ENCODE peak calls at places on chromosomes 12 and 14, in eight cellular contexts. J, O, X, F, L, E, G and N are unnamed samples. For H3K27me3 and H3K4me1, the result is how much of the 10 kb centered on the place peaks cover.

GRCh38 chr14:51369814-51370213 is 129.8 kb downstream of the TMX1 start:
- DNase-seq in J (no peak), O (no peak), X (no peak), F (no peak), L (no peak), E (no peak), G (no peak), N (no peak)

GRCh38 chr12:39780527-39781446 is 161.2 kb upstream of the ABCD2 start:
- DNase-seq in J (no peak), O (no peak), X (no peak), F (no peak), L (no peak), E (no peak), G (no peak), N (no peak)

GRCh38 chr14:64970041-64970440 is 2.1 kb downstream of the RAB15 start:
- DNase-seq in J (peak), O (no peak), X (no peak), F (no peak), L (no peak), E (peak), G (no peak), N (no peak)

GRCh38 chr12:109804820-109805761 is 28.1 kb downstream of the TRPV4 start:
- DNase-seq in J (peak), O (peak), X (peak), F (peak), L (no peak), E (peak), G (peak), N (peak)

GRCh38 chr14:50874842-50875241 is 3.0 kb downstream of the ABHD12B start:
- DNase-seq in J (no peak), O (no peak), X (no peak), F (no peak), L (no peak), E (no peak), G (no peak), N (no peak)

GRCh38 chr14:40122978-40123648 is 690.9 kb upstream of the FBXO33 start:
- DNase-seq in J (no peak), O (peak), X (no peak), F (no peak), L (no peak), E (no peak), G (no peak), N (no peak)

GRCh38 chr14:65290830-65291229 is 121.7 kb upstream of the FUT8 start:
- DNase-seq in J (no peak), O (peak), X (no peak), F (no peak), L (no peak), E (no peak), G (no peak), N (no peak)

GRCh38 chr12:54033106-54033979 is 493 bp downstream of the HOXC5 start:
- DNase-seq in J (no peak), O (no peak), X (no peak), F (no peak), L (no peak), E (peak), G (no peak), N (no peak)

GRCh38 chr14:74350211-74350943 is 2.1 kb downstream of the VRTN start:
- DNase-seq in J (no peak), O (no peak), X (no peak), F (no peak), L (no peak), E (no peak), G (no peak), N (no peak)

GRCh38 chr14:61475316-61475715 is 153.9 kb downstream of the PRKCH start:
- DNase-seq in J (no peak), O (peak), X (no peak), F (no peak), L (no peak), E (no peak), G (peak), N (peak)

GRCh38 chr14:66121859-66122258 is 364.3 kb upstream of the CCDC196 start:
- DNase-seq in J (no peak), O (no peak), X (no peak), F (no peak), L (no peak), E (no peak), G (no peak), N (no peak)

GRCh38 chr14:103019827-103020226 is 37.5 kb downstream of the CDC42BPB start:
- DNase-seq in J (no peak), O (no peak), X (no peak), F (no peak), L (no peak), E (peak), G (no peak), N (no peak)

GRCh38 chr12:8698132-8698829 is 490 bp downstream of the RIMKLB start:
- DNase-seq in J (peak), O (peak), X (peak), F (no peak), L (no peak), E (peak), G (peak), N (peak)

GRCh38 chr12:93521225-93521854 is 51.1 kb upstream of the SOCS2 start:
- DNase-seq in J (no peak), O (peak), X (peak), F (no peak), L (no peak), E (no peak), G (no peak), N (no peak)

GRCh38 chr14:63893701-63894458 is 41.1 kb downstream of the SYNE2 start:
- DNase-seq in J (peak), O (peak), X (no peak), F (peak), L (no peak), E (no peak), G (no peak), N (no peak)

GRCh38 chr14:29627141-29627540 is 300.5 kb downstream of the PRKD1 start:
- DNase-seq in J (no peak), O (peak), X (no peak), F (no peak), L (no peak), E (no peak), G (no peak), N (no peak)

GRCh38 chr12:26271889-26272492 is 76.6 kb downstream of the SSPN start:
- DNase-seq in J (peak), O (peak), X (peak), F (peak), L (peak), E (peak), G (no peak), N (no peak)

GRCh38 chr12:19596755-19597154 is 157.5 kb downstream of the AEBP2 start:
- DNase-seq in J (no peak), O (no peak), X (no peak), F (no peak), L (no peak), E (no peak), G (no peak), N (no peak)

GRCh38 chr12:122021193-122021821 is 377 bp upstream of the BCL7A start:
- DNase-seq in J (peak), O (no peak), X (no peak), F (no peak), L (no peak), E (peak), G (no peak), N (no peak)

GRCh38 chr14:70908918-70909641 is 1.8 kb downstream of the PCNX1 start:
- DNase-seq in J (no peak), O (no peak), X (no peak), F (no peak), L (no peak), E (no peak), G (no peak), N (no peak)

GRCh38 chr12:2084553-2085296 is 31.9 kb downstream of the CACNA1C start:
- DNase-seq in J (no peak), O (peak), X (peak), F (no peak), L (peak), E (no peak), G (no peak), N (no peak)

GRCh38 chr12:56300644-56301464 is 724 bp upstream of the CS start:
- DNase-seq in J (no peak), O (no peak), X (no peak), F (peak), L (no peak), E (no peak), G (no peak), N (no peak)

GRCh38 chr14:99327050-99327449 is 55.1 kb upstream of the BCL11B start:
- DNase-seq in J (no peak), O (no peak), X (no peak), F (no peak), L (no peak), E (peak), G (no peak), N (peak)

GRCh38 chr12:93144109-93144508 is 215.0 kb upstream of the EEA1 start:
- DNase-seq in J (no peak), O (no peak), X (no peak), F (no peak), L (no peak), E (no peak), G (no peak), N (no peak)

GRCh38 chr14:31341280-31341679 is 79.1 kb downstream of the HEATR5A start:
- DNase-seq in J (no peak), O (no peak), X (no peak), F (no peak), L (no peak), E (no peak), G (no peak), N (no peak)

GRCh38 chr12:13504074-13504473 is 307.5 kb downstream of the EMP1 start:
- DNase-seq in J (no peak), O (peak), X (no peak), F (no peak), L (no peak), E (no peak), G (no peak), N (no peak)

GRCh38 chr12:122681814-122682213 is 21.3 kb downstream of the HCAR2 start:
- DNase-seq in J (no peak), O (no peak), X (no peak), F (no peak), L (no peak), E (no peak), G (no peak), N (no peak)

GRCh38 chr12:20601668-20602280 is 93.4 kb upstream of the SLCO1C1 start:
- DNase-seq in J (no peak), O (peak), X (no peak), F (no peak), L (no peak), E (no peak), G (no peak), N (no peak)

GRCh38 chr12:117045998-117046374 is 53.2 kb downstream of the TESC start:
- DNase-seq in J (no peak), O (no peak), X (no peak), F (no peak), L (no peak), E (no peak), G (no peak), N (no peak)

DNA sequence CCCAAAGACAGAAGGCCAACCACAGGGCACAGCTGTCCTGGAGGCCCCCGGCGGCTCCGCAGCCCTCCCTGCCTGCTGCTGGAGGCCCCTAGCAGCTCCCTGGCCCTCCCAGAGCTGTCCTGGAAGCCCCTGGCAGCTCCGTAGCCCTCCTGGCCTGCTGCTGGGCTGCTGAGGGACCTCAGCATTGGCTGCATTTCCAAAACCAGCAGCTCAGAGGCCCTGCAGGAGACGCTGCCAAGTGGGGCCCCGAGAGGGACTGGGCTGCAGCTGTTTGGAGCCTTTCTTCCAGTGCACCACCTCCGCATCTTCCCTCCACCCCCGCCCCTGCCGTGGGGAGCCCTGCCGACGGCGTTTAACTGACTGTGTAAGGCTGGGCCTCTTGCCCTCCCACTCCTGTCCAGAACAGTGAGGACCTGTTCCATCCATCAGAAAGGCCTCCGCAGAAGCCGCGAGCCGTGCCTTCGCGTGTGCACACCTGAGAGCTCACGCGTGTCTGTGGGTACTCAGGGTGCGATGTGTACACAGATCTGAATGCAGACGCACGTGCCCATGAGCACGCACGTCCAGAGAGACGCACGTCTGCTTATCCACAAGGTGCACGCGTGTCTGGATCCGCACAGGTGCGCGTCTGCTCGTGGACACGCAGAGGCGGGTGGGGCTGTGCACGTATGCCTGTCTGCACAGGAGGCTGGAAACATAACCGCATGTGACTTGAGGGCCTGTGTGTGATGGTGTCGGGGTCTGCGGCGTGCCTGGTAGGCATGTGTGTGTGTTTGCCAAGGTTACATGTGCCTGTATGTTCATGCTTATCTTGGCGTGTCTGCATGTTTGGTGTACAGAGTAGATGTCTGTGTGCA is 57.0 kb upstream of the FBRSL1 start:
- DNase-seq in J (no peak), O (no peak), X (no peak), F (no peak), L (no peak), E (no peak), G (no peak), N (no peak)
- H3K27me3 ChIP-seq in J (under half), O (under half), X (under half), F (under half), L (under half), E (under half), G (half or more), N (under half)

DNA sequence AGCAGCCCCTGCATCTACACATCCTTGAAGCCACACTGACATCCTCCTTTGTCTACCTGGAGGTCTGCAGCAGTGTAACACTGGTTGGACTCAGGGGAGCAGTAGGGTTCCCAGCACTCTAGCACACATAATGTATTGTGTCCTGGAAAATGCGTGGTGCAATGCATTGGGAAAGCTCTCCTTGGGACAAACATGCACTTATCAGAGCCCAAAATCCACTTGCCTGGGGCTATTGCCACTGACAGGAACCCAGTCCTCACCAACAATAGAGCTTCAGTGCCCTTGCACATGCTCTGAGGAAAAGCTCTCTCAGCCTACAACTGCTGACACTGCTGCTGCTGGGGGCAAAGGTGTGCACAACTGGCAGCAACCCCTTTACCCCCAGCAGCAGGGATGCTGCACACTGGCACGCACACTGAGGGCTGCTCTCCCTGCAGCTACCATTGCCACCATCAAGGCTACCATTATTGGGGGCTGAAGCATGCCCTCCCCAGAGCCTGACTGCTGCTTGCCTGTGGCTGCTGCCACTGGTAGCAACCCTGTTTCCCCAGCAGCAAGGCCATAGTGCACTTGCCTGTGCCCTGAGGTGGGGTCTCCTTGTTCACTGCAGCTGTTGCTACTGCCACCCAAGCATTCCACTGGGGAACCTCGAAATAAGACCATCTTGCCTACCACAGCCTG is 221.9 kb downstream of the SLC38A4 start:
- DNase-seq in J (no peak), O (no peak), X (no peak), F (no peak), L (no peak), E (no peak), G (no peak), N (no peak)
- H3K4me1 ChIP-seq in J (under half), O (under half), X (under half), F (under half), L (under half), E (under half), G (under half), N (under half)

GRCh38 chr14:104682107-104682593 is 7.3 kb upstream of the INF2 start:
- DNase-seq in J (no peak), O (no peak), X (peak), F (no peak), L (no peak), E (no peak), G (no peak), N (no peak)
- H3K4me3 ChIP-seq in J (no peak), O (peak), X (peak), F (peak), L (peak), E (peak), G (no peak), N (no peak)

DNA sequence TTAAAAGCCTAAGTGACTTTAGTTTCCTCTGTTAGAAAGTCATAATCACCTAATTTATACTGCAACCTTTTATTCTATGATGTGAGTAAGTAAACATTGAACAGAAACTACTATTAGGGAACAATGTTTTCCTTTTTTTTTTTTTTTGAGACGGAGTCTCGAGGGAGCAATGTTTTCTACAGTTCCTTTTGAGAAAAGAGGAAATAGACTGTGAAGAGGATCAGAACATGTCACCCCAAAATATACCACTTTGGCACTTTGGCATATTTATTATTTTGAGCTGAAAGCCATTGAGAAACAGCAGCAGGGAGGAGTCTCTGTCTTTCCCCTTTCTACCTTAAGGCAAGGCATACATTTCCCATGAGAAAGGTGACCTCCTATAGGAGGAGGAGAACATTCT is 162.7 kb upstream of the CNOT2 start:
- DNase-seq in J (no peak), O (no peak), X (no peak), F (no peak), L (no peak), E (no peak), G (no peak), N (no peak)
- H3K27me3 ChIP-seq in J (under half), O (under half), X (under half), F (under half), L (under half), E (under half), G (under half), N (under half)

GRCh38 chr14:73100334-73100733 is 36.0 kb upstream of the PSEN1 start:
- DNase-seq in J (no peak), O (no peak), X (no peak), F (no peak), L (no peak), E (no peak), G (no peak), N (no peak)
- H3K4me1 ChIP-seq in J (under half), O (under half), X (under half), F (under half), L (under half), E (under half), G (under half), N (under half)

GRCh38 chr14:95255013-95255412 is 64.7 kb downstream of the CLMN start:
- DNase-seq in J (no peak), O (no peak), X (no peak), F (no peak), L (no peak), E (no peak), G (no peak), N (no peak)
- H3K4me3 ChIP-seq in J (no peak), O (no peak), X (no peak), F (no peak), L (no peak), E (no peak), G (no peak), N (no peak)

GRCh38 chr14:54221432-54221803 is 175.4 kb upstream of the CDKN3 start:
- DNase-seq in J (no peak), O (no peak), X (no peak), F (no peak), L (no peak), E (no peak), G (no peak), N (no peak)

GRCh38 chr14:54221971-54222370 is 174.8 kb upstream of the CDKN3 start:
- DNase-seq in J (no peak), O (no peak), X (no peak), F (no peak), L (no peak), E (no peak), G (no peak), N (no peak)

GRCh38 chr14:54220697-54221431 is 175.9 kb upstream of the CDKN3 start:
- DNase-seq in J (no peak), O (no peak), X (no peak), F (no peak), L (no peak), E (no peak), G (no peak), N (no peak)

GRCh38 chr14:54220122-54220691 is 176.6 kb upstream of the CDKN3 start:
- DNase-seq in J (no peak), O (no peak), X (peak), F (no peak), L (no peak), E (no peak), G (no peak), N (no peak)

DNA sequence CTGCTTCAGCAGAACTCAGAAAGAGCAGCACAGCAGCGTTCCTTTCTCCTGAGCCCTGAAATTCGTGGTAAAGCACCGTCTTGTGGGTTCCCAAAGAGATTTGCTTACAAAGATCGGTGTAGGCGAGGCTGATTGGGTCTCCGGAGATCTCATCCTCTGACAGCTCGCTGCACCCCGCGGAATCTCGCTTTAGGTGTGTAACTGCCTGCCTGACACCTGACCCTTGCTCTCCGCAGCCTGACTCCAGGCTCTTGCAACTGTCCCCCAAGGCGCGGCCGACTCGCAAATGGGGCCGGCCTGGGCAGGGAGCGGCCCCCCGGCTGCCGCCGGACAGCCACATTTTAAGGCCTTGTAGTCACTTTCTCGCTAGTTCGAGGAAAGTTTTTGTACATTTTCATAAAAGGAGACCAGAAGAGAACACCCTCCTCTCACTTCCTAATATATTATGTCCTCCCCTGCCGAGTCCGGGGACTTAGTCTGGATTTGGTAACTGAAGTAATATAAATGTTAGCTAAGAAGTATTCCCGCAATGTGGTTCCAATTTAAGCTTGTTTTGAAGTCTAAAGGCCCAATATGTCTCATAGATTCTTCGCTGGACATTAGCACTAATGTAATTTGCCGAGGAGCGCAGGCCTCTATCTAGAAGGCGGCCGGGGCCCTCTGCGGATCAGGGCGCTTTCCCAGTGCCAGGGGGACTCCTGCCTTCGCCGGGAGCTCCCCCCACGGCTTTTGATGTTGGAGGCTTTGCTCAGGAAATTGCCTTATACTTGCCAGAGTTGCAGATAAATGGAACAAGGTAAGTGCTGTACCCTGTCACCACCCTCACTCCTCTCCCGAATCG is 177.3 kb upstream of the CDKN3 start:
- DNase-seq in J (no peak), O (no peak), X (no peak), F (no peak), L (no peak), E (no peak), G (no peak), N (no peak)
- H3K27me3 ChIP-seq in J (under half), O (under half), X (under half), F (under half), L (under half), E (under half), G (under half), N (under half)